ENCODE peak calls at places on chromosomes 13 and 19, in four cellular contexts. Y, J, G and N are unnamed samples. For H3K4me1, the result is how much of the 10 kb centered on the place peaks cover.

GRCh38 chr13:64333888-64334287 is 2896.2 kb downstream of the PCDH9 start:
- DNase-seq in Y (no peak), J (no peak), G (no peak), N (no peak)

GRCh38 chr19:2627319-2627829 is 75.1 kb downstream of the GNG7 start:
- DNase-seq in Y (peak), J (peak), G (peak), N (peak)

GRCh38 chr13:30194906-30195305 is 112.4 kb downstream of the KATNAL1 start:
- DNase-seq in Y (no peak), J (no peak), G (no peak), N (no peak)

GRCh38 chr19:21434967-21435544 is 38.1 kb downstream of the ZNF493 start:
- DNase-seq in Y (no peak), J (no peak), G (peak), N (no peak)

GRCh38 chr19:2734589-2735288 is 5.1 kb downstream of the SLC39A3 start:
- DNase-seq in Y (no peak), J (no peak), G (no peak), N (no peak)

GRCh38 chr19:7500811-7501450 is 12.1 kb upstream of the PEX11G start:
- DNase-seq in Y (no peak), J (no peak), G (peak), N (peak)

GRCh38 chr19:33818426-33818825 is 21.8 kb downstream of the KCTD15 start:
- DNase-seq in Y (no peak), J (no peak), G (no peak), N (peak)

GRCh38 chr13:50686547-50686946 is 156.9 kb downstream of the DLEU7 start:
- DNase-seq in Y (no peak), J (no peak), G (no peak), N (no peak)

GRCh38 chr19:29660835-29661234 is 4.4 kb upstream of the PLEKHF1 start:
- DNase-seq in Y (no peak), J (no peak), G (no peak), N (no peak)

GRCh38 chr13:110689041-110689440 is 16.9 kb downstream of the CARS2 start:
- DNase-seq in Y (no peak), J (no peak), G (no peak), N (no peak)

GRCh38 chr19:35545855-35546381 is 492 bp downstream of the TMEM147 start:
- DNase-seq in Y (no peak), J (no peak), G (peak), N (no peak)

GRCh38 chr13:109348514-109349340 is 437.7 kb downstream of the IRS2 start:
- DNase-seq in Y (no peak), J (no peak), G (no peak), N (no peak)

GRCh38 chr13:75635621-75636338 is at the start of gene LMO7:
- DNase-seq in Y (no peak), J (no peak), G (peak), N (no peak)

GRCh38 chr19:18339703-18340102 is 695 bp upstream of the PGPEP1 start:
- DNase-seq in Y (no peak), J (no peak), G (no peak), N (no peak)

GRCh38 chr19:17079710-17080440 is 4.3 kb downstream of the MYO9B start:
- DNase-seq in Y (peak), J (peak), G (peak), N (peak)

GRCh38 chr13:101465877-101466276 is 13.4 kb downstream of the ITGBL1 start:
- DNase-seq in Y (no peak), J (no peak), G (no peak), N (no peak)

GRCh38 chr13:97413694-97414093 is 20.3 kb upstream of the RAP2A start:
- DNase-seq in Y (no peak), J (no peak), G (no peak), N (no peak)

GRCh38 chr19:7926727-7927604 is 1.0 kb upstream of the CTXN1 start:
- DNase-seq in Y (no peak), J (no peak), G (no peak), N (no peak)

GRCh38 chr13:48564046-48564445 is 31.2 kb upstream of the RCBTB2 start:
- DNase-seq in Y (no peak), J (no peak), G (no peak), N (no peak)

GRCh38 chr19:42108527-42109389 is 23.5 kb downstream of the POU2F2 start:
- DNase-seq in Y (peak), J (peak), G (peak), N (no peak)

GRCh38 chr19:23802290-23802689 is 43.6 kb upstream of the ZNF681 start:
- DNase-seq in Y (no peak), J (no peak), G (no peak), N (no peak)

GRCh38 chr19:49887653-49888477 is 8.8 kb downstream of the IL4I1 start:
- DNase-seq in Y (no peak), J (no peak), G (no peak), N (no peak)

GRCh38 chr13:109778102-109778542 is 8.3 kb downstream of the IRS2 start:
- DNase-seq in Y (no peak), J (no peak), G (no peak), N (no peak)

GRCh38 chr13:35255241-35255640 is 221.2 kb downstream of the MAB21L1 start:
- DNase-seq in Y (no peak), J (no peak), G (no peak), N (no peak)

GRCh38 chr13:114244637-114245036 is 9.9 kb downstream of the CDC16 start:
- DNase-seq in Y (no peak), J (no peak), G (no peak), N (no peak)

GRCh38 chr13:114248011-114248410 is 13.3 kb downstream of the CDC16 start:
- DNase-seq in Y (no peak), J (no peak), G (no peak), N (no peak)

GRCh38 chr13:114249062-114249461 is 14.4 kb downstream of the CDC16 start:
- DNase-seq in Y (no peak), J (no peak), G (no peak), N (no peak)
- TF ChIP-seq CTCF in Y (no peak), J (no peak), G (no peak), N (no peak)

GRCh38 chr13:53104120-53104519 is 75.5 kb downstream of the OLFM4 start:
- DNase-seq in Y (no peak), J (no peak), G (no peak), N (no peak)
- H3K27ac ChIP-seq in Y (no peak), J (no peak), G (no peak), N (no peak)

DNA sequence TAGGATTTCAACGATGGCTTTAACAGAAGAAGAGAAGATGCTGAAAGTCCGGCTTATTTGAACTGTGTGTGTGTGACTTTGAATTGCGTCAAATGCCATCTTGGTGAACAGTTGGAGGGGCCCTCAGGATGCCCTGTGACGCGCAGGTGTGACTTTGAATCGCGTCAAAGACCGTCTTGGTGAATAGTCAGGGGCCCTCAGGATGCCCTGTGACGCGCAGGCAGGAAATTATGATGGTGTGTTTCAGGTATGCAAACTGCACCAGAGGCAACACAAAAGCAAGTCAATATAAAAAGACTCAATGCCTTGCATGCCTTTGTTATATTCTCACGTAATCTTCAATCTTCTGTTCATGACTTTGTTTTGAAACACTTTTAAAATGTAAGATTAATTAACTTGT is 29.2 kb downstream of the ATP11A start:
- DNase-seq in Y (no peak), J (no peak), G (no peak), N (no peak)
- H3K4me1 ChIP-seq in Y (under half), J (under half), G (under half), N (under half)

GRCh38 chr19:51195616-51196015 is 29.3 kb upstream of the CD33 start:
- DNase-seq in Y (no peak), J (no peak), G (no peak), N (no peak)

GRCh38 chr19:51195316-51195586 is 29.6 kb upstream of the CD33 start:
- DNase-seq in Y (no peak), J (no peak), G (no peak), N (no peak)

GRCh38 chr19:51196181-51196580 is 28.7 kb upstream of the CD33 start:
- DNase-seq in Y (no peak), J (no peak), G (no peak), N (no peak)

GRCh38 chr19:51192689-51193088 is 32.2 kb upstream of the CD33 start:
- DNase-seq in Y (no peak), J (no peak), G (no peak), N (no peak)

GRCh38 chr19:51194527-51195315 is 30.2 kb upstream of the CD33 start:
- DNase-seq in Y (no peak), J (no peak), G (no peak), N (no peak)
- TF ChIP-seq CTCF in Y (no peak), J (no peak), G (no peak), N (no peak)

GRCh38 chr13:66305960-66306617 is 924.0 kb downstream of the PCDH9 start:
- DNase-seq in Y (no peak), J (no peak), G (no peak), N (no peak)
- H3K27ac ChIP-seq in Y (no peak), J (no peak), G (no peak), N (no peak)

GRCh38 chr13:99965329-99966000 is 6.1 kb downstream of the ZIC5 start:
- DNase-seq in Y (no peak), J (no peak), G (no peak), N (no peak)
- H3K4me1 ChIP-seq in Y (under half), J (under half), G (under half), N (under half)

GRCh38 chr19:55641376-55642152 is 762 bp downstream of the ZNF580 start:
- DNase-seq in Y (no peak), J (no peak), G (no peak), N (no peak)

GRCh38 chr19:55642153-55643002 is 1.1 kb upstream of the ZNF581 start:
- DNase-seq in Y (no peak), J (no peak), G (no peak), N (no peak)

GRCh38 chr19:55638864-55639359 is 1.9 kb upstream of the ZNF580 start:
- DNase-seq in Y (no peak), J (no peak), G (no peak), N (no peak)

GRCh38 chr19:55640043-55640576 is 692 bp upstream of the ZNF580 start:
- DNase-seq in Y (peak), J (no peak), G (peak), N (no peak)

GRCh38 chr19:55640577-55641375 is at the start of gene ZNF580:
- DNase-seq in Y (no peak), J (no peak), G (peak), N (no peak)
- TF ChIP-seq CTCF in Y (no peak), J (no peak), G (no peak), N (no peak)

GRCh38 chr19:15112385-15112784 is 5.2 kb downstream of the SYDE1 start:
- DNase-seq in Y (no peak), J (no peak), G (no peak), N (no peak)

GRCh38 chr19:15113245-15114152 is 6.3 kb downstream of the SYDE1 start:
- DNase-seq in Y (no peak), J (no peak), G (no peak), N (no peak)

GRCh38 chr19:15115762-15116615 is 8.8 kb downstream of the SYDE1 start:
- DNase-seq in Y (no peak), J (no peak), G (no peak), N (no peak)

GRCh38 chr19:15115080-15115479 is 7.9 kb downstream of the SYDE1 start:
- DNase-seq in Y (peak), J (no peak), G (peak), N (no peak)

GRCh38 chr19:15114153-15114540 is 6.9 kb downstream of the SYDE1 start:
- DNase-seq in Y (no peak), J (peak), G (no peak), N (no peak)
- H3K27ac ChIP-seq in Y (no peak), J (peak), G (no peak), N (no peak)

DNA sequence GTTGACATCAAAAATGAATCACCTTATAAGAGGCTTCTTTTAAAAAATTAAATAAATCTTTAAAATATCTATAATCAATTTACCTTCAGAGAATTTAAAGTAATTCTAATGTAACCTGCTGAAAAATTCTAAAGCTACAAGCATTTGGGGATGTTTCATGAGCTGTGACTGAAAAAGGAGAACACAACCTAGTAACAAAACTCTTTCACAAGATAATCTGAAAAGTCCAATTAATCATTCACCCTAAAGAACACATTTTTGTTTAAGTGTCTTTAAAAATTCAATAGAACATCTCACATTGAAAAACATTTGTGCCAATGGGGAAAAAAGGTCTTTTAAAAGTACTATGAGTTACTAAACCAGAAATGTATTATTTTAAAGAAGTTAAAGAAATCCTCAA is 22.8 kb downstream of the KLF12 start:
- DNase-seq in Y (no peak), J (no peak), G (no peak), N (no peak)
- H3K4me1 ChIP-seq in Y (under half), J (under half), G (under half), N (under half)

GRCh38 chr13:93847162-93847561 is 620.6 kb downstream of the GPC6 start:
- DNase-seq in Y (no peak), J (no peak), G (no peak), N (no peak)
- TF ChIP-seq CTCF in Y (no peak), J (no peak), G (no peak), N (no peak)